ENCODE peak calls at places on chromosomes 13 and 19, in four cellular contexts. A is tibial nerve, F is A549, U is colonic mucosa. Q is an unnamed sample. For H3K9me3, the result is how much of the 10 kb centered on the place peaks cover.

GRCh38 chr19:17262557-17262956 is 2.0 kb downstream of the USHBP1 start:
- DNase-seq in A (no peak), F (no peak), U (no peak), Q (no peak)

GRCh38 chr19:41872775-41873647 is 4.1 kb upstream of the CD79A start:
- DNase-seq in A (no peak), F (peak), U (peak), Q (peak)

GRCh38 chr19:54952591-54953344 is 5.4 kb upstream of the NLRP7 start:
- DNase-seq in A (no peak), F (no peak), U (no peak), Q (no peak)

GRCh38 chr19:38667552-38668205 is 20.2 kb downstream of the ACTN4 start:
- DNase-seq in A (no peak), F (no peak), U (no peak), Q (no peak)

GRCh38 chr13:109649713-109650112 is 136.7 kb downstream of the IRS2 start:
- DNase-seq in A (no peak), F (no peak), U (no peak), Q (no peak)

GRCh38 chr13:32019612-32020233 is 11.9 kb upstream of the FRY start:
- DNase-seq in A (no peak), F (peak), U (peak), Q (no peak)

GRCh38 chr13:72850959-72851677 is 69.2 kb downstream of the PIBF1 start:
- DNase-seq in A (no peak), F (no peak), U (peak), Q (no peak)

GRCh38 chr13:69565334-69565733 is 542.3 kb upstream of the ATXN8OS start:
- DNase-seq in A (no peak), F (peak), U (peak), Q (no peak)

GRCh38 chr13:40566811-40567210 is 99.6 kb downstream of the FOXO1 start:
- DNase-seq in A (no peak), F (no peak), U (no peak), Q (no peak)

GRCh38 chr13:31982540-31982939 is 49.0 kb upstream of the FRY start:
- DNase-seq in A (peak), F (peak), U (peak), Q (no peak)

GRCh38 chr19:7757358-7757757 is 5.7 kb upstream of the CLEC4M start:
- DNase-seq in A (no peak), F (no peak), U (no peak), Q (no peak)

GRCh38 chr13:37192986-37193385 is 87.5 kb upstream of the CSNK1A1L start:
- DNase-seq in A (no peak), F (no peak), U (no peak), Q (no peak)

GRCh38 chr19:963401-964022 is 20.6 kb upstream of the WDR18 start:
- DNase-seq in A (no peak), F (no peak), U (no peak), Q (no peak)

GRCh38 chr13:109651854-109652253 is 134.5 kb downstream of the IRS2 start:
- DNase-seq in A (no peak), F (no peak), U (no peak), Q (no peak)

GRCh38 chr19:54162241-54162805 is 2.8 kb upstream of the LENG1 start:
- DNase-seq in A (peak), F (peak), U (peak), Q (peak)

GRCh38 chr19:10603873-10604459 is 16.9 kb upstream of the AP1M2 start:
- DNase-seq in A (no peak), F (no peak), U (no peak), Q (no peak)

GRCh38 chr13:83716121-83716520 is 166.2 kb downstream of the SLITRK1 start:
- DNase-seq in A (no peak), F (no peak), U (no peak), Q (no peak)

GRCh38 chr19:39778763-39779162 is at the start of gene LEUTX:
- DNase-seq in A (no peak), F (no peak), U (no peak), Q (no peak)

GRCh38 chr19:32910094-32910493 is 40.5 kb upstream of the SLC7A9 start:
- DNase-seq in A (no peak), F (no peak), U (no peak), Q (no peak)
- H3K9me3 ChIP-seq in A (under half), F (under half), U (under half), Q (under half)

DNA sequence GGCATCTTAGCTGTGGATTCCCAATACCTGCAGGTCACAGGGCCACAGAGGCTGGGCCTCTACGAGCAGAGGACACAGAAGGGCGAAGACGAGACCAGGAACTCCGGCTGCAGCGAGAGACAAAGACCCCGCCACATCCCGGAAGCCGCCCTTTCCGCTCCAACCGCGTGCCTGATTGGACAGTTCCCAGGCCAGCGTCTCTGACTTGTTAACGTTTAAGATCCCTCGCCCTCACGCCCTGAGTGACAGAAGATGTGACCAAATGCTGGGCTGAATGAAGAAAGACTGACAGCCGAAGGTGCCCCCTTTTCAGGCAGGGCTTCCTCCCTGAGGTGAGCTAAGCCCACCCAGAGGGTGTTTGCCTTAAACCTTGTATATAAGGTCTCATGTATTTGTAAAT is at the start of gene ZNF98:
- DNase-seq in A (no peak), F (no peak), U (no peak), Q (no peak)
- H3K9me3 ChIP-seq in A (under half), F (under half), U (under half), Q (under half)

GRCh38 chr19:11781295-11782057 is 14.7 kb downstream of the ZNF441 start:
- DNase-seq in A (no peak), F (no peak), U (no peak), Q (no peak)

GRCh38 chr19:11787536-11787935 is 10.8 kb upstream of the ZNF491 start:
- DNase-seq in A (no peak), F (no peak), U (no peak), Q (no peak)

GRCh38 chr19:11784356-11784755 is 14.0 kb upstream of the ZNF491 start:
- DNase-seq in A (no peak), F (no peak), U (no peak), Q (no peak)

GRCh38 chr19:11780431-11781020 is 13.7 kb downstream of the ZNF441 start:
- DNase-seq in A (no peak), F (no peak), U (no peak), Q (no peak)

GRCh38 chr19:11783767-11784166 is 14.6 kb upstream of the ZNF491 start:
- DNase-seq in A (no peak), F (no peak), U (no peak), Q (no peak)
- H3K9me3 ChIP-seq in A (under half), F (under half), U (under half), Q (half or more)

DNA sequence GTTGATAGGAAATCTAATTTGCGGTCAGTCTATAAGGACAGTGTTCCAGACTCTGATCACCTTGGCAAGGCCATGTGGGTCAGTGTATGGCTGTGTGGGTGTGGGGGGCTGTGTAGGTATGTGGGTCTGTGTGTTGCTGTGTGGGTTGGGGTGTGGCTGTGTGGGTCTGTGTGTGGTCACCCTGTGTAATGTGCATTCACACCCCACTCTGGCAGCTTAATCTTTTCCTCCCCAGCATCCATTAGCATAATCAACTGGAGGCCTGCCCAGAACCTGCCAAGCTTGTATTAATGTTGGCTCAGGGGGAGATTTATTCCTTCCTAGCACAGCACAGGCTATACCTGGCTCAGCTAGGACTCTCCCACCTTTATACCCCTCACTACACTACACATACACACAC is 203.2 kb downstream of the TUBA3C start:
- DNase-seq in A (no peak), F (no peak), U (no peak), Q (no peak)
- H3K9me3 ChIP-seq in A (under half), F (under half), U (under half), Q (under half)

GRCh38 chr19:20102097-20102496 is 24.3 kb downstream of the ZNF90 start:
- DNase-seq in A (no peak), F (no peak), U (no peak), Q (no peak)
- H3K9me3 ChIP-seq in A (under half), F (under half), U (under half), Q (under half)

GRCh38 chr19:51931921-51932320 is 4.6 kb downstream of the ZNF613 start:
- DNase-seq in A (no peak), F (no peak), U (no peak), Q (no peak)
- H3K9me3 ChIP-seq in A (under half), F (half or more), U (under half), Q (under half)

GRCh38 chr19:58262922-58263296 is 15.8 kb upstream of the ZNF8 start:
- DNase-seq in A (no peak), F (no peak), U (no peak), Q (no peak)
- H3K9me3 ChIP-seq in A (under half), F (half or more), U (half or more), Q (half or more)

DNA sequence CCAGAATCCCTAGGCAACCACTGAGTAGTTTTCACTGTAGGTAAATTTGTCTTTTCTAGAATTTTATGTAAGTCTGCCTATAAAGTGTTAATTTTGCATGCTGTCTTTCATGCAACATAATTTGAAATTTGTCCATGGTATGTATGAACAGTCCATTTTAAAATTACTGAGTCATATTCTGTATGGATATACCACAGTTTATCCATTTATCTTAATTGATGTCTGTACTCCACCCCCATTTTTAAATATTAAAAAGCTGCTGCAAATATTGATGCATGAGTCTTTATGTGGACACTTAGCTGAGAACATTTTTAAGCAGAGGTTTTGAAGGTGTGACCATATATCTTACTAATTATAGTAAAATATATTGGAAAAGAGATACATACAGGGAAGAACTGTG is 9.0 kb downstream of the ZNF134 start:
- DNase-seq in A (no peak), F (no peak), U (no peak), Q (no peak)
- H3K9me3 ChIP-seq in A (under half), F (half or more), U (under half), Q (half or more)

GRCh38 chr19:56988271-56988670 is 131.5 kb upstream of the USP29 start:
- DNase-seq in A (no peak), F (no peak), U (no peak), Q (no peak)
- H3K9me3 ChIP-seq in A (under half), F (half or more), U (under half), Q (under half)

Q was measured in T-helper 17 cell.